ENCODE peak calls at places on chromosomes 7 and 10, in six cellular contexts. A is stimulated activated CD8-positive, alpha-beta memory T cell treated with anti-CD3 and anti-CD28 coated beads, Interleukin-7, amount 100 ng/mL, for 1 hour; Y is caudate nucleus; X is HFF-Myc; I is effector CD4-positive, alpha-beta T cell; L is MCF 10A. B is an unnamed sample.

GRCh38 chr7:139828880-139829653 is at the start of gene TBXAS1:
- DNase-seq in L (no peak), X (no peak), I (no peak), Y (peak), A (no peak), B (peak)

GRCh38 chr10:104441601-104442000 is 88.0 kb downstream of the CFAP58 start:
- DNase-seq in L (peak), Y (no peak), I (no peak), X (peak), A (no peak), B (peak)

GRCh38 chr7:115009139-115009538 is 87.2 kb downstream of the MDFIC start:
- DNase-seq in X (no peak), I (no peak), L (no peak), Y (no peak), A (no peak), B (no peak)

GRCh38 chr10:30821994-30822692 is 192.6 kb upstream of the LYZL2 start:
- DNase-seq in L (no peak), X (no peak), A (no peak), Y (no peak), I (no peak), B (no peak)

GRCh38 chr7:39987641-39988347 is 37.7 kb downstream of the CDK13 start:
- DNase-seq in A (no peak), L (no peak), X (no peak), I (no peak), Y (peak), B (no peak)

GRCh38 chr10:62083868-62084267 is 182.4 kb downstream of the ARID5B start:
- DNase-seq in X (no peak), A (no peak), I (no peak), L (peak), Y (no peak), B (no peak)

GRCh38 chr10:17222329-17222728 is 5.7 kb upstream of the VIM start:
- DNase-seq in A (no peak), X (no peak), L (no peak), I (no peak), Y (peak), B (no peak)

GRCh38 chr10:24027107-24027506 is 181.8 kb upstream of the KIAA1217 start:
- DNase-seq in L (peak), X (no peak), Y (no peak), A (no peak), I (no peak), B (no peak)

GRCh38 chr7:128321044-128321422 is 22.7 kb downstream of the RBM28 start:
- DNase-seq in Y (no peak), L (no peak), A (no peak), I (no peak), X (no peak), B (no peak)

GRCh38 chr10:130023454-130024230 is 59.6 kb upstream of the EBF3 start:
- DNase-seq in A (no peak), I (no peak), L (peak), X (no peak), Y (no peak), B (peak)

GRCh38 chr7:17681965-17682364 is 258.3 kb downstream of the SNX13 start:
- DNase-seq in I (no peak), L (peak), X (no peak), Y (no peak), A (no peak), B (no peak)

GRCh38 chr10:58797356-58797755 is 284.7 kb downstream of the BICC1 start:
- DNase-seq in I (no peak), X (no peak), A (no peak), Y (no peak), L (peak), B (no peak)

GRCh38 chr7:132998763-132999162 is 83.1 kb downstream of the CHCHD3 start:
- DNase-seq in Y (no peak), L (no peak), A (no peak), X (no peak), I (no peak), B (no peak)